ENCODE peak calls at places on chromosomes 1 and 21, in nine cellular contexts. K, R, H, I, B, G, O, X and A are unnamed samples.

GRCh38 chr1:202806845-202807366 is 1.3 kb downstream of the KDM5B start:
- DNase-seq in K (no peak), R (peak), H (no peak), I (no peak), B (no peak), G (no peak), O (peak), X (no peak), A (no peak)

GRCh38 chr1:77732090-77732489 is 27.6 kb downstream of the USP33 start:
- DNase-seq in K (no peak), R (no peak), H (no peak), I (no peak), B (no peak), G (no peak), O (no peak), X (no peak), A (no peak)

GRCh38 chr1:22827666-22828065 is 117.0 kb downstream of the EPHB2 start:
- DNase-seq in K (no peak), R (no peak), H (no peak), I (no peak), B (no peak), G (no peak), O (no peak), X (no peak), A (no peak)

GRCh38 chr21:36701912-36702621 is 3.2 kb downstream of the SIM2 start:
- DNase-seq in K (peak), R (no peak), H (no peak), I (no peak), B (no peak), G (no peak), O (no peak), X (no peak), A (no peak)

GRCh38 chr1:100606438-100606837 is 68.5 kb downstream of the GPR88 start:
- DNase-seq in K (peak), R (peak), H (no peak), I (peak), B (peak), G (no peak), O (peak), X (peak), A (no peak)

GRCh38 chr1:40162791-40163441 is 1.7 kb downstream of the RLF start:
- DNase-seq in K (no peak), R (no peak), H (no peak), I (peak), B (no peak), G (no peak), O (no peak), X (no peak), A (no peak)

GRCh38 chr1:44267438-44267837 is 54.2 kb downstream of the DMAP1 start:
- DNase-seq in K (no peak), R (no peak), H (no peak), I (no peak), B (no peak), G (no peak), O (no peak), X (no peak), A (no peak)

GRCh38 chr21:33244082-33244780 is 14.5 kb downstream of the IFNAR2 start:
- DNase-seq in K (no peak), R (no peak), H (no peak), I (no peak), B (no peak), G (no peak), O (no peak), X (no peak), A (no peak)

GRCh38 chr1:59692591-59692990 is 122.2 kb upstream of the HOOK1 start:
- DNase-seq in K (no peak), R (no peak), H (peak), I (peak), B (peak), G (no peak), O (peak), X (peak), A (no peak)

GRCh38 chr1:109207472-109208103 is 6.1 kb upstream of the SARS1 start:
- DNase-seq in K (peak), R (no peak), H (no peak), I (no peak), B (no peak), G (no peak), O (no peak), X (no peak), A (peak)

GRCh38 chr21:15063821-15064575 is 802 bp downstream of the NRIP1 start:
- DNase-seq in K (no peak), R (peak), H (no peak), I (peak), B (peak), G (peak), O (peak), X (peak), A (no peak)

GRCh38 chr1:205375816-205376545 is 19.3 kb upstream of the KLHDC8A start:
- DNase-seq in K (no peak), R (peak), H (no peak), I (no peak), B (peak), G (no peak), O (peak), X (peak), A (no peak)
- TF ChIP-seq CTCF in K (no peak), R (no peak), H (peak), I (peak), B (no peak), G (no peak), O (peak), X (peak), A (peak)

GRCh38 chr1:223144431-223144830 is 1.4 kb upstream of the TLR5 start:
- DNase-seq in K (no peak), R (no peak), H (no peak), I (no peak), B (no peak), G (no peak), O (no peak), X (no peak), A (no peak)

GRCh38 chr1:223142269-223142668 is 779 bp downstream of the TLR5 start:
- DNase-seq in K (no peak), R (no peak), H (no peak), I (no peak), B (no peak), G (no peak), O (no peak), X (no peak), A (no peak)

GRCh38 chr1:223143760-223144248 is 756 bp upstream of the TLR5 start:
- DNase-seq in K (no peak), R (peak), H (no peak), I (no peak), B (no peak), G (no peak), O (no peak), X (no peak), A (no peak)

GRCh38 chr1:223144914-223145313 is 1.9 kb upstream of the TLR5 start:
- DNase-seq in K (no peak), R (no peak), H (no peak), I (no peak), B (no peak), G (no peak), O (no peak), X (no peak), A (no peak)

GRCh38 chr1:223142795-223143759 is at the start of gene TLR5:
- DNase-seq in K (peak), R (peak), H (no peak), I (peak), B (peak), G (peak), O (peak), X (peak), A (no peak)
- TF ChIP-seq CTCF in K (peak), R (peak), H (peak), I (peak), B (peak), G (peak), O (peak), X (peak), A (peak)

DNA sequence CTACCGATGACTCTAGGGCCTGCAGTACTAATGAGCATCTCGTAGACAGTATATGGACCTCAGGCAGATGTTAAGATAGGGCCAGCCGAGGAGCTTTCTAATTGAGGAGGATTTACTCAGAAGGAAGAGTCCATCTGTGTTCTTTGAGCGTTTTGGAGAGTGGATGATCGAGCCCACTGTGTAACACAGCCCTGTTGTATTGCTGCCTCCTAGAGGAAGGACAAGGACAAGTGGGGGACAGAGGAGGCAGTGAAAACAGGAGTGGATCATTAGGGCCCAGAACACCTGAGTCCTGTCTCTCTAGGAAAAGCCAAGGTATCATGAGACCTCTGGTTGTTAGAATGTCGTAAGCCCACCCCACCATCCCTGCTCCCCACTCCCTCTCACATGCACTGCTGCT is 62.9 kb downstream of the TBX19 start:
- DNase-seq in K (no peak), R (peak), H (no peak), I (no peak), B (no peak), G (no peak), O (no peak), X (no peak), A (no peak)
- TF ChIP-seq CTCF in K (no peak), R (peak), H (peak), I (no peak), B (peak), G (no peak), O (peak), X (peak), A (peak)

GRCh38 chr1:206470692-206471414 is 577 bp downstream of the IKBKE start:
- DNase-seq in K (peak), R (peak), H (no peak), I (no peak), B (peak), G (no peak), O (peak), X (peak), A (no peak)
- TF ChIP-seq CTCF in K (no peak), R (peak), H (no peak), I (no peak), B (no peak), G (no peak), O (no peak), X (no peak), A (no peak)

GRCh38 chr1:162130308-162130707 is 60.8 kb downstream of the NOS1AP start:
- DNase-seq in K (no peak), R (no peak), H (no peak), I (no peak), B (no peak), G (no peak), O (no peak), X (no peak), A (no peak)

GRCh38 chr1:162128693-162129356 is 59.3 kb downstream of the NOS1AP start:
- DNase-seq in K (no peak), R (no peak), H (no peak), I (no peak), B (no peak), G (no peak), O (no peak), X (no peak), A (no peak)

GRCh38 chr1:162135271-162135775 is 65.8 kb downstream of the NOS1AP start:
- DNase-seq in K (no peak), R (no peak), H (no peak), I (no peak), B (no peak), G (no peak), O (no peak), X (no peak), A (no peak)

GRCh38 chr1:162133566-162133965 is 64.1 kb downstream of the NOS1AP start:
- DNase-seq in K (no peak), R (no peak), H (no peak), I (no peak), B (no peak), G (no peak), O (no peak), X (no peak), A (no peak)

DNA sequence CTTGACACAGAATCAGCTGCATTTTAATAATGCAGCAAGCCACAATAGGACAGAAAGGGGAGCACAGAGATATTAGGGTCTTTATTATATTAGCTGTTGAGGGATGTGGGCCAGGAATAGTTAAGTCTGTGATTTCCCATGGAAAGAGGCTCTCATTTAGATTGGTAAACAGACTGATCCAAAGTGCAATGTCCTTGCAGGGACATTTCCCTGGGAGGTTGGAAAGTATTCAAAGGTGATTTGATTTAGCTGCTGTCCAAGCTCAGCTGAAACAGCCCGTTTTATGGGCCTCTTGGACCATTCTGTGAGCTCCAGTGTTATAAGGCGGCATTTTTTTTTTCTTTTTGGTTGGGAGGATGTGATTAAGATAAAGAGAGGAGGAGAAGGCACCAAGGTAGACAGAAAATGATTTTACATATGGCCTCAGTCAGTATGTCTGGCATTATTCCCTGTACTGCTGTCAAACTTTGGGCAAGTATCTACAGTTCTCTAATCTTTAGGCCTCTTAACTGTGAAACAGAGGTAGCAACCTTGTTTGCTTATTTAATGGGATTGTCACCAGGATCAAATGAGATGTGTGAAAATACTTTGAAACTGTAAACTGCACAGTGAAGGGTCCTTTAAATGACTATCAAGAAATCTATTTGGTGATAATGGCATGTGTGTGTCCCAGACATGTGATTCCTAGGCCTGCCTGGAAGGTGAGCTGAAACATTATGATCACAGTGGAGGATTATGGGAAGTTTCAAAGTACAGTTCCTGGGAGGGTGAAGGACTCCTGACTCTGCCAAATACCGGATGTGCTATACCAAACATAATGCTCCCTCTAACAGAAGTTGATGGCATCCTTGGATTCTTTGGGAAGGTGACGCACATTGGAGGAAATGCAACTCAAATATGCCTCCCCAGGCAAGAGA is 62.2 kb downstream of the NOS1AP start:
- DNase-seq in K (no peak), R (no peak), H (no peak), I (no peak), B (no peak), G (no peak), O (no peak), X (no peak), A (no peak)
- TF ChIP-seq CTCF in K (no peak), R (no peak), H (no peak), I (no peak), B (no peak), G (no peak), O (no peak), X (no peak), A (no peak)